ENCODE peak calls at places on chromosomes 5 and 9, in nine cellular contexts. M, J, X, R, F, K, L, V and U are unnamed samples.
A peak's percentile ranks its signal among the peaks of the same experiment; 100 is the strongest.

GRCh38 chr5:135151256-135151655 is 117.2 kb upstream of the PITX1 start:
- DNase-seq in M (no peak), X (no peak), L (no peak), R (no peak), J (no peak), K (no peak), F (no peak), V (no peak), U (no peak)

GRCh38 chr5:131419877-131420276 is 156.0 kb downstream of the CDC42SE2 start:
- DNase-seq in J (no peak), L (no peak), V (no peak), F (no peak), K (no peak), X (no peak), M (no peak), R (no peak), U (no peak)

GRCh38 chr9:73156593-73157187 is 5.0 kb downstream of the ANXA1 start:
- DNase-seq in M (no peak), K (no peak), R (no peak), F (no peak), J (no peak), L (no peak), X (no peak), V (no peak), U (no peak)

GRCh38 chr9:136815422-136815782 is 7.7 kb downstream of the RABL6 start:
- DNase-seq in R (no peak), M (no peak), F (no peak), L (no peak), X (no peak), V (no peak), K (no peak), J (no peak), U (no peak)

GRCh38 chr9:122800066-122801060 is at the start of gene OR1K1:
- DNase-seq in K (no peak), F (no peak), J (no peak), R (no peak), X (no peak), L (no peak), V (no peak), M (no peak), U (no peak)

GRCh38 chr5:122152266-122152900 is 23.0 kb downstream of the ZNF474 start:
- DNase-seq in F (no peak), L (no peak), R (no peak), X (no peak), V (no peak), J (no peak), M (no peak), K (no peak), U (no peak)

GRCh38 chr5:133930061-133930823 is 38.2 kb downstream of the C5orf15 start:
- DNase-seq in R (no peak), J (peak; percentile 75), M (no peak), F (peak; percentile 52), V (peak; percentile 72), K (peak; percentile 63), L (no peak), X (peak; percentile 62), U (no peak)

GRCh38 chr5:145587308-145588071 is 247.7 kb downstream of the PRELID2 start:
- DNase-seq in R (peak; percentile 73), X (peak; percentile 89), V (peak; percentile 92), J (peak; percentile 93), L (no peak), K (no peak), F (peak; percentile 91), M (no peak), U (peak; percentile 65)

GRCh38 chr9:120486347-120486746 is 93.6 kb downstream of the CDK5RAP2 start:
- DNase-seq in F (no peak), L (no peak), V (peak; percentile 66), K (no peak), X (no peak), R (no peak), M (no peak), J (no peak), U (peak; percentile 30)

GRCh38 chr5:179550511-179551342 is at the start of gene RUFY1:
- DNase-seq in X (peak; percentile 57), V (peak; percentile 73), J (peak; percentile 74), R (peak; percentile 58), K (peak; percentile 88), F (peak; percentile 79), L (peak; percentile 84), M (peak; percentile 79), U (peak; percentile 67)

GRCh38 chr5:141369994-141370848 is at the start of gene PCDHGB3:
- DNase-seq in K (peak; percentile 49), J (peak; percentile 74), M (no peak), X (peak; percentile 58), F (peak; percentile 64), V (peak; percentile 56), R (no peak), L (peak; percentile 70), U (no peak)

GRCh38 chr5:147509710-147510651 is at the start of gene DPYSL3:
- DNase-seq in X (peak; percentile 44), M (peak; percentile 77), K (no peak), V (peak; percentile 65), F (peak; percentile 65), J (peak; percentile 78), L (peak; percentile 82), R (no peak), U (peak; percentile 61)

DNA sequence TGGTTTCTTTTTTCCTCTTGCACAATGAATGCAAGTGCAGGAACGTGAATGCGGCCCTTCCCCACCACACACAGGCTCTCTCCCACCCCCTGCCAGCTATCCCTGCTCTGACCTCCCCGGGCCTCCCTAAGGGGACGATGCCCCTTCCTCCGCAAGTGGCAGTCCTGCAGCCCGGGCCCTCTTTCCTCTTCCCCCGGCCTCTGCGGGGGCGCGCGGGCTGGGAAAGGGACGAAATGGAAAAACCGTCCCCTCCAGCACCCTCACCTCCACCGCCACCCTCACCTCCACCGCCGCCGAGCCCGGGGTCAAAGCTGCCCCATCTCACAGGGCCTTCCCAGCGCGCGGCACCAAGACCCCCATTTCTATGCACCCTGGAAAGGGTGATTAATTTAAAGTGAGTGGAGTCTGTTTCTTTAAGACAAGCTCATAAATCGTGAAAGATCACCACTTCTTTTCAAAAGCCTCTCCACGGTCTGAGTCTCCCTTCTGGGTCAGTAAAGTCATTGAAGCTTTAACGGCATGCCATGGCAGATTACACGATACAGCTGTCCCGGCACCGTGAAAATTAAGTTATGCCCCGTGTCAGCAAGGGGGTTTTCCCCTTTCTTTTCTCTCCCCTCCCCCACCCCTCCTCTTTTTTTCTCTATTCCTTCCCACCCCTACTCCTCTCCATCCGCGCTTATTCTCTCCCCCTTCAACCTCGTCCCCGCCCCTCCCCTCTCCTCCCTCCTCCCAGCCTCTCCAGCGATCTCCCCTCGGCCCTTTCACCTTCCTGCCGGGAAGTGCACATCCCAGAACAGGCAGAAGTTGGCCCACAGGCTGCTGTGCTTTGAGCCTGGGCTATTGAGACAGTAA is 44.5 kb downstream of the GAS1 start:
- DNase-seq in J (no peak), K (no peak), L (no peak), M (peak; percentile 15), F (no peak), R (no peak), V (no peak), X (no peak), U (no peak)
- H3K4me3 ChIP-seq in J (no peak overlapping the region), K (no peak overlapping the region), L (no peak overlapping the region), M (peak overlapping the region; percentile 12), F (peak overlapping the region; percentile 43), R (no peak overlapping the region), V (no peak overlapping the region), X (peak overlapping the region; percentile 26), U (no peak overlapping the region)

GRCh38 chr9:107489687-107490605 is at the start of gene KLF4:
- DNase-seq in L (peak; percentile 92), X (peak; percentile 88), K (peak; percentile 56), V (peak; percentile 92), R (peak; percentile 78), M (peak; percentile 91), F (peak; percentile 96), J (peak; percentile 91), U (peak; percentile 80)

GRCh38 chr9:107489144-107489673 is 360 bp downstream of the KLF4 start:
- DNase-seq in J (no peak), K (no peak), X (no peak), F (no peak), R (no peak), L (no peak), M (no peak), V (peak; percentile 4), U (peak; percentile 11)

GRCh38 chr9:107488400-107489143 is 997 bp downstream of the KLF4 start:
- DNase-seq in L (peak; percentile 70), R (peak; percentile 59), M (peak; percentile 72), V (peak; percentile 73), F (peak; percentile 55), X (peak; percentile 47), K (no peak), J (peak; percentile 49), U (peak; percentile 48)

GRCh38 chr9:107486674-107487520 is 2.7 kb downstream of the KLF4 start:
- DNase-seq in L (peak; percentile 27), K (no peak), F (no peak), X (no peak), M (peak; percentile 20), V (peak; percentile 12), R (no peak), J (no peak), U (peak; percentile 10)

DNA sequence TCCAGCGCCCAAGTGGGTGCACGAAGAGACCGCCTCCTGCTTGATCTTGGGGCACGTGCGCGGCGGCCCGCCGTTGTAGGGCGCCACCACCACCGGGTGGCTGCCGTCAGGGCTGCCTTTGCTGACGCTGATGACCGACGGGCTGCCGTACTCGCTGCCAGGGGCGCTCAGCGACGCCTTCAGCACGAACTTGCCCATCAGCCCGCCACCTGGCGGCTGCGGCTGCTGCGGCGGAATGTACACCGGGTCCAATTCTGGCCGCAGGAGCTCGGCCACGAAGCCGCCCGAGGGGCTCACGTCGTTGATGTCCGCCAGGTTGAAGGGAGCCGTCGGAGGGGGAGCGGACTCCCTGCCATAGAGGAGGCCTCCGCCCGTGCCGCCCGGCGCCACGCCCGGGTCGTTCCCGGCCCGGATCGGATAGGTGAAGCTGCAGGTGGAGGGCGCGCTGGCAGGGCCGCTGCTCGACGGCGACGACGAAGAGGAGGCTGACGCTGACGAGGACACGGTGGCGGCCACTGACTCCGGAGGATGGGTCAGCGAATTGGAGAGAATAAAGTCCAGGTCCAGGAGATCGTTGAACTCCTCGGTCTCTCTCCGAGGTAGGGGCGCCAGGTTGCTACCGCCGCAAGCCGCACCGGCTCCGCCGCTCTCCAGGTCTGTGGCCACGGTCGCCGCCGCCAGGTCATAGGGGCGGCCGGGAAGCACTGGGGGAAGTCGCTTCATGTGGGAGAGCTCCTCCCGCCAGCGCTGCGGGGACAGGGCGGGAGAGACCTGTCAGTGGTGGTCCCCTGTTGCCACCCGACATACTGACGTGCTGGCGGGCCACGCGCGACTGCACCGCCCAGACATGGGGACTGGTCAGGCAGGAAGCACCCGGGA is 1.8 kb downstream of the KLF4 start:
- DNase-seq in K (no peak), X (no peak), R (peak; percentile 77), L (peak; percentile 62), F (peak; percentile 63), J (no peak), M (peak; percentile 60), V (peak; percentile 48), U (peak; percentile 79)
- H3K4me3 ChIP-seq in K (no peak overlapping the region), X (peak overlapping the region; percentile 74), R (peak overlapping the region; percentile 100), L (peak overlapping the region; percentile 84), F (peak overlapping the region; percentile 70), J (peak overlapping the region; percentile 49), M (peak overlapping the region; percentile 64), V (peak overlapping the region; percentile 89), U (peak overlapping the region; percentile 89)

GRCh38 chr5:78050888-78051287 is 243.6 kb downstream of the AP3B1 start:
- DNase-seq in F (peak; percentile 70), R (no peak), V (no peak), L (no peak), K (no peak), M (no peak), J (peak; percentile 80), X (peak; percentile 21), U (peak; percentile 65)
- H3K4me3 ChIP-seq in F (no peak overlapping the region), R (no peak overlapping the region), V (no peak overlapping the region), L (no peak overlapping the region), K (no peak overlapping the region), M (no peak overlapping the region), J (no peak overlapping the region), X (no peak overlapping the region), U (no peak overlapping the region)

GRCh38 chr5:153400931-153401330 is 89.5 kb upstream of the GRIA1 start:
- DNase-seq in F (no peak), M (no peak), R (no peak), K (no peak), V (peak; percentile 35), L (no peak), J (no peak), X (no peak), U (peak; percentile 7)
- H3K4me3 ChIP-seq in F (no peak overlapping the region), M (no peak overlapping the region), R (no peak overlapping the region), K (no peak overlapping the region), V (no peak overlapping the region), L (no peak overlapping the region), J (no peak overlapping the region), X (no peak overlapping the region), U (no peak overlapping the region)